ENCODE peak calls at places on chromosomes 16 and 17, in six cellular contexts. M is CD8-positive, alpha-beta memory T cell; Y is colonic mucosa; A is A673; L is stomach; W is GM23248. J is an unnamed sample.

GRCh38 chr17:74738051-74738996 is 1.3 kb downstream of the RAB37 start:
- DNase-seq in M (peak; percentile 68), Y (peak; percentile 77), A (no peak), L (peak; percentile 65), W (no peak), J (peak; percentile 97)

GRCh38 chr17:12727881-12728280 is 61.4 kb upstream of the ARHGAP44 start:
- DNase-seq in M (no peak), Y (no peak), A (no peak), L (no peak), W (no peak), J (no peak)

GRCh38 chr17:65514082-65514481 is 47.4 kb downstream of the AXIN2 start:
- DNase-seq in M (no peak), Y (no peak), A (no peak), L (no peak), W (peak; percentile 98), J (no peak)

GRCh38 chr17:74861554-74862107 is 1.9 kb upstream of the GRIN2C start:
- DNase-seq in M (no peak), Y (no peak), A (no peak), L (no peak), W (peak; percentile 39), J (no peak)

GRCh38 chr17:6568186-6568758 is 11.9 kb upstream of the PITPNM3 start:
- DNase-seq in M (no peak), Y (no peak), A (no peak), L (peak; percentile 20), W (no peak), J (no peak)

GRCh38 chr17:77727216-77727615 is 231.3 kb upstream of the TNRC6C start:
- DNase-seq in M (no peak), Y (no peak), A (no peak), L (no peak), W (no peak), J (peak; percentile 2)

GRCh38 chr16:22008215-22009142 is 568 bp downstream of the MOSMO start:
- DNase-seq in M (peak; percentile 16), Y (peak; percentile 36), A (no peak), L (no peak), W (peak; percentile 32), J (peak; percentile 33)

GRCh38 chr16:7037491-7037890 is 295.2 kb upstream of the RBFOX1 start:
- DNase-seq in M (no peak), Y (no peak), A (no peak), L (no peak), W (no peak), J (no peak)

GRCh38 chr17:36949461-36949927 is 740 bp downstream of the AATF start:
- DNase-seq in M (no peak), Y (no peak), A (no peak), L (no peak), W (no peak), J (no peak)

GRCh38 chr17:62966426-62967110 is 533 bp downstream of the TANC2 start:
- DNase-seq in M (no peak), Y (peak; percentile 63), A (peak; percentile 15), L (peak; percentile 64), W (peak; percentile 60), J (peak; percentile 26)

GRCh38 chr16:57694556-57695377 is at the start of gene DRC7:
- DNase-seq in M (no peak), Y (peak; percentile 36), A (peak; percentile 63), L (peak; percentile 57), W (peak; percentile 38), J (peak; percentile 45)

GRCh38 chr17:41891135-41892065 is 26.2 kb upstream of the KLHL11 start:
- DNase-seq in M (no peak), Y (no peak), A (no peak), L (no peak), W (no peak), J (no peak)

GRCh38 chr17:41893384-41893783 is 25.4 kb downstream of the ACLY start:
- DNase-seq in M (no peak), Y (no peak), A (no peak), L (no peak), W (no peak), J (no peak)

GRCh38 chr17:41885733-41886132 is 20.5 kb upstream of the KLHL11 start:
- DNase-seq in M (no peak), Y (no peak), A (peak; percentile 6), L (no peak), W (no peak), J (no peak)

GRCh38 chr17:41882756-41883155 is 17.5 kb upstream of the KLHL11 start:
- DNase-seq in M (no peak), Y (no peak), A (no peak), L (no peak), W (no peak), J (no peak)

GRCh38 chr17:41888332-41888965 is 23.2 kb upstream of the KLHL11 start:
- DNase-seq in M (no peak), Y (no peak), A (no peak), L (no peak), W (no peak), J (no peak)
- H3K27ac ChIP-seq in M (no peak overlapping the region), Y (no peak overlapping the region), A (no peak overlapping the region), L (no peak overlapping the region), W (no peak overlapping the region), J (no peak overlapping the region)

GRCh38 chr16:66028505-66029216 is 337.8 kb upstream of the CDH5 start:
- DNase-seq in M (no peak), Y (no peak), A (no peak), L (no peak), W (peak; percentile 92), J (no peak)
- H3K27ac ChIP-seq in M (no peak overlapping the region), Y (no peak overlapping the region), A (no peak overlapping the region), L (no peak overlapping the region), W (peak overlapping the region; percentile 76), J (no peak overlapping the region)

GRCh38 chr16:4378202-4378666 is 6.6 kb downstream of the VASN start:
- DNase-seq in M (no peak), Y (no peak), A (no peak), L (no peak), W (peak; percentile 88), J (no peak)
- H3K27ac ChIP-seq in M (no peak overlapping the region), Y (no peak overlapping the region), A (no peak overlapping the region), L (peak overlapping the region; percentile 86), W (peak overlapping the region; percentile 100), J (no peak overlapping the region)

GRCh38 chr17:969767-970387 is 9.7 kb downstream of the NXN start:
- DNase-seq in M (no peak), Y (no peak), A (no peak), L (no peak), W (peak; percentile 61), J (no peak)

GRCh38 chr17:970388-970768 is 9.2 kb downstream of the NXN start:
- DNase-seq in M (no peak), Y (no peak), A (no peak), L (no peak), W (no peak), J (no peak)

GRCh38 chr17:967122-967521 is 12.5 kb downstream of the NXN start:
- DNase-seq in M (no peak), Y (no peak), A (no peak), L (no peak), W (no peak), J (no peak)

GRCh38 chr17:965311-965989 is 14.1 kb downstream of the NXN start:
- DNase-seq in M (no peak), Y (no peak), A (no peak), L (no peak), W (no peak), J (no peak)

GRCh38 chr17:968812-969766 is 10.5 kb downstream of the NXN start:
- DNase-seq in M (no peak), Y (no peak), A (no peak), L (no peak), W (peak; percentile 82), J (no peak)
- H3K27ac ChIP-seq in M (no peak overlapping the region), Y (no peak overlapping the region), A (no peak overlapping the region), L (no peak overlapping the region), W (peak overlapping the region; percentile 43), J (no peak overlapping the region)

GRCh38 chr16:78256686-78257375 is 157.4 kb downstream of the WWOX start:
- DNase-seq in M (no peak), Y (no peak), A (no peak), L (no peak), W (no peak), J (no peak)

GRCh38 chr16:78251115-78251514 is 151.7 kb downstream of the WWOX start:
- DNase-seq in M (no peak), Y (no peak), A (no peak), L (no peak), W (no peak), J (no peak)

GRCh38 chr16:78249832-78250231 is 150.4 kb downstream of the WWOX start:
- DNase-seq in M (no peak), Y (no peak), A (no peak), L (no peak), W (no peak), J (no peak)

GRCh38 chr16:78249056-78249455 is 149.6 kb downstream of the WWOX start:
- DNase-seq in M (no peak), Y (no peak), A (peak; percentile 25), L (peak; percentile 85), W (no peak), J (no peak)

DNA sequence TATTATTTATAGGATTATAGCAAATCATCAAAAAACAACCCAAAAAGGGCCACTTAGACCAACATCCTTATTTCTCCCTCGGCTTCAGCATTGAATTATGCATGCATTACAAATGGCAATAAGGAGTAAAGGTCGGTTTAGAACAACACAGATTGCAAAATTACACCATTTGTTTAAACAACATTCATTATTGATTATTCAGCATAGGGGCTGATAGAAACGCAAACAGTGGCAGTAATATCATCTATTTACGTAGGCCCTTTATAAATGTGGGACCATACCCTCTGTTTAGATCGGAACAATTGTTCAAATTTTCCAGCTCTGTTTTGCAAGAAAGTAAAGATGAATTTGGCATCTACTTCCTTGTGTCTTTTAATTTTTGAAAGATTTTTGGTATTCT is 153.3 kb downstream of the WWOX start:
- DNase-seq in M (no peak), Y (no peak), A (no peak), L (no peak), W (no peak), J (no peak)
- H3K27ac ChIP-seq in M (no peak overlapping the region), Y (no peak overlapping the region), A (no peak overlapping the region), L (no peak overlapping the region), W (no peak overlapping the region), J (no peak overlapping the region)

GRCh38 chr16:84952335-84953050 is 58.8 kb downstream of the ZDHHC7 start:
- DNase-seq in M (peak; percentile 46), Y (peak; percentile 87), A (peak; percentile 83), L (peak; percentile 85), W (peak; percentile 83), J (peak; percentile 73)
- H3K27ac ChIP-seq in M (peak overlapping the region; percentile 51), Y (peak overlapping the region; percentile 13), A (no peak overlapping the region), L (peak overlapping the region; percentile 58), W (no peak overlapping the region), J (no peak overlapping the region)

J was measured in DND-41.